ENCODE peak calls at places on chromosomes 12 and 14, in five cellular contexts. P is NCI-H146; S is hippocampal formation; F is activated naive CD4-positive, alpha-beta T cell; T is stimulated activated CD4-positive, alpha-beta T cell treated with anti-CD3 and anti-CD28 coated beads, Interleukin-1b, Interleukin-23, amount 100 ng/mL, for 4 hours. K is an unnamed sample.
A peak's percentile ranks its signal among the peaks of the same experiment; 100 is the strongest.

GRCh38 chr12:96237465-96238077 is 43.4 kb downstream of the ELK3 start:
- DNase-seq in P (no peak), F (no peak), S (no peak), T (no peak), K (peak; percentile 80)

GRCh38 chr14:89085154-89086059 is 261.0 kb downstream of the TTC8 start:
- DNase-seq in P (no peak), T (no peak), F (no peak), S (no peak), K (no peak)

GRCh38 chr12:1928439-1929121 is 10.1 kb upstream of the CACNA2D4 start:
- DNase-seq in F (no peak), T (no peak), S (no peak), P (no peak), K (no peak)

GRCh38 chr12:119988440-119988787 is 622 bp upstream of the BICDL1 start:
- DNase-seq in T (no peak), F (no peak), S (peak; percentile 55), P (no peak), K (peak; percentile 70)

GRCh38 chr14:96091149-96091693 is 52.1 kb downstream of the C14orf132 start:
- DNase-seq in P (no peak), F (no peak), S (peak; percentile 32), T (no peak), K (no peak)

GRCh38 chr14:68255697-68256178 is 436.2 kb downstream of the RAD51B start:
- DNase-seq in S (no peak), T (no peak), F (no peak), P (no peak), K (peak; percentile 11)

GRCh38 chr12:27975222-27976136 is 2.9 kb upstream of the PTHLH start:
- DNase-seq in S (no peak), P (no peak), T (no peak), F (no peak), K (peak; percentile 70)

GRCh38 chr14:75247286-75247922 is 31.2 kb upstream of the FOS start:
- DNase-seq in S (no peak), T (peak; percentile 32), P (no peak), F (no peak), K (no peak)

GRCh38 chr12:123748171-123748570 is 13.9 kb upstream of the DNAH10 start:
- DNase-seq in P (no peak), F (no peak), S (no peak), T (no peak), K (no peak)

GRCh38 chr12:132547207-132547740 is 57.3 kb downstream of the FBRSL1 start:
- DNase-seq in T (no peak), S (no peak), F (no peak), P (no peak), K (no peak)

GRCh38 chr14:104206281-104206904 is 68.0 kb downstream of the KIF26A start:
- DNase-seq in S (no peak), F (no peak), T (no peak), P (no peak), K (no peak)

GRCh38 chr12:1332327-1332726 is 262.1 kb downstream of the FBXL14 start:
- DNase-seq in F (no peak), T (no peak), P (no peak), S (no peak), K (no peak)